ENCODE peak calls at places on chromosomes 6 and 20, in six cellular contexts. One of them, this sample, is unnamed.

GRCh38 chr6:119311514-119312142 is 37.9 kb downstream of the MAN1A1 start:
- DNase-seq in kidney: no peak
- DNase-seq in pancreas: no peak
- DNase-seq in IMR-90: no peak
- DNase-seq in GM23248: no peak
- DNase-seq in aorta: no peak
- DNase-seq in this sample: no peak

GRCh38 chr6:10425177-10425972 is 10.5 kb upstream of the TFAP2A start:
- DNase-seq in kidney: no peak
- DNase-seq in pancreas: no peak
- DNase-seq in IMR-90: no peak
- DNase-seq in GM23248: peak; percentile 50
- DNase-seq in aorta: no peak
- DNase-seq in this sample: no peak

GRCh38 chr6:11634948-11635347 is 97.4 kb downstream of the TMEM170B start:
- DNase-seq in kidney: no peak
- DNase-seq in pancreas: no peak
- DNase-seq in IMR-90: no peak
- DNase-seq in GM23248: no peak
- DNase-seq in aorta: no peak
- DNase-seq in this sample: no peak

GRCh38 chr6:152587473-152587872 is 49.7 kb downstream of the SYNE1 start:
- DNase-seq in kidney: no peak
- DNase-seq in pancreas: no peak
- DNase-seq in IMR-90: no peak
- DNase-seq in GM23248: no peak
- DNase-seq in aorta: no peak
- DNase-seq in this sample: no peak

GRCh38 chr6:82761674-82762345 is 303.8 kb downstream of the UBE3D start:
- DNase-seq in kidney: no peak
- DNase-seq in pancreas: no peak
- DNase-seq in IMR-90: no peak
- DNase-seq in GM23248: peak; percentile 24
- DNase-seq in aorta: no peak
- DNase-seq in this sample: no peak

GRCh38 chr6:4210619-4211419 is 75.4 kb upstream of the ECI2 start:
- DNase-seq in kidney: no peak
- DNase-seq in pancreas: no peak
- DNase-seq in IMR-90: peak; percentile 68
- DNase-seq in GM23248: peak; percentile 78
- DNase-seq in aorta: peak; percentile 78
- DNase-seq in this sample: peak; percentile 22

GRCh38 chr20:25048519-25048952 is 9.4 kb downstream of the ACSS1 start:
- DNase-seq in kidney: peak; percentile 59
- DNase-seq in pancreas: no peak
- DNase-seq in IMR-90: no peak
- DNase-seq in GM23248: no peak
- DNase-seq in aorta: peak; percentile 31
- DNase-seq in this sample: no peak

GRCh38 chr6:149153100-149153499 is 164.4 kb upstream of the TAB2 start:
- DNase-seq in kidney: no peak
- DNase-seq in pancreas: no peak
- DNase-seq in IMR-90: no peak
- DNase-seq in GM23248: no peak
- DNase-seq in aorta: no peak
- DNase-seq in this sample: no peak

GRCh38 chr6:111691345-111692225 is 85.9 kb upstream of the TRAF3IP2 start:
- DNase-seq in kidney: no peak
- DNase-seq in pancreas: no peak
- DNase-seq in IMR-90: no peak
- DNase-seq in GM23248: no peak
- DNase-seq in aorta: no peak
- DNase-seq in this sample: no peak

GRCh38 chr6:88520445-88520844 is 354.3 kb upstream of the CNR1 start:
- DNase-seq in kidney: no peak
- DNase-seq in pancreas: no peak
- DNase-seq in IMR-90: no peak
- DNase-seq in GM23248: no peak
- DNase-seq in aorta: no peak
- DNase-seq in this sample: no peak

GRCh38 chr6:43989556-43990248 is 137.6 kb downstream of the MRPL14 start:
- DNase-seq in kidney: peak; percentile 55
- DNase-seq in pancreas: no peak
- DNase-seq in IMR-90: no peak
- DNase-seq in GM23248: no peak
- DNase-seq in aorta: peak; percentile 72
- DNase-seq in this sample: no peak

GRCh38 chr6:140774080-140774505 is 1358.6 kb upstream of the GJE1 start:
- DNase-seq in kidney: no peak
- DNase-seq in pancreas: no peak
- DNase-seq in IMR-90: peak; percentile 91
- DNase-seq in GM23248: peak; percentile 86
- DNase-seq in aorta: no peak
- DNase-seq in this sample: no peak

GRCh38 chr6:32668226-32668747 is 1.8 kb upstream of the HLA-DQB1 start:
- DNase-seq in kidney: peak; percentile 75
- DNase-seq in pancreas: no peak
- DNase-seq in IMR-90: peak; percentile 19
- DNase-seq in GM23248: peak; percentile 24
- DNase-seq in aorta: no peak
- DNase-seq in this sample: no peak

GRCh38 chr6:119493980-119494379 is 144.4 kb upstream of the MAN1A1 start:
- DNase-seq in kidney: no peak
- DNase-seq in pancreas: no peak
- DNase-seq in IMR-90: no peak
- DNase-seq in GM23248: no peak
- DNase-seq in aorta: no peak
- DNase-seq in this sample: no peak

GRCh38 chr6:149212892-149213786 is 104.4 kb upstream of the TAB2 start:
- DNase-seq in kidney: no peak
- DNase-seq in pancreas: no peak
- DNase-seq in IMR-90: no peak
- DNase-seq in GM23248: peak; percentile 35
- DNase-seq in aorta: no peak
- DNase-seq in this sample: no peak

GRCh38 chr6:126267621-126268020 is 72.3 kb upstream of the CENPW start:
- DNase-seq in kidney: no peak
- DNase-seq in pancreas: no peak
- DNase-seq in IMR-90: no peak
- DNase-seq in GM23248: no peak
- DNase-seq in aorta: no peak
- DNase-seq in this sample: no peak

GRCh38 chr6:33927551-33927950 is 123.7 kb upstream of the MLN start:
- DNase-seq in kidney: no peak
- DNase-seq in pancreas: no peak
- DNase-seq in IMR-90: peak; percentile 72
- DNase-seq in GM23248: peak; percentile 98
- DNase-seq in aorta: no peak
- DNase-seq in this sample: no peak

GRCh38 chr6:142294681-142295080 is 7.1 kb upstream of the ADGRG6 start:
- DNase-seq in kidney: no peak
- DNase-seq in pancreas: no peak
- DNase-seq in IMR-90: no peak
- DNase-seq in GM23248: no peak
- DNase-seq in aorta: no peak
- DNase-seq in this sample: no peak

GRCh38 chr20:59646487-59646886 is 42.1 kb downstream of the PHACTR3 start:
- DNase-seq in kidney: no peak
- DNase-seq in pancreas: no peak
- DNase-seq in IMR-90: no peak
- DNase-seq in GM23248: no peak
- DNase-seq in aorta: no peak
- DNase-seq in this sample: peak; percentile 14

GRCh38 chr20:23237166-23237565 is 113.4 kb upstream of the NXT1 start:
- DNase-seq in kidney: no peak
- DNase-seq in pancreas: no peak
- DNase-seq in IMR-90: no peak
- DNase-seq in GM23248: no peak
- DNase-seq in aorta: no peak
- DNase-seq in this sample: no peak

GRCh38 chr6:149268146-149268545 is 49.4 kb upstream of the TAB2 start:
- DNase-seq in kidney: no peak
- DNase-seq in pancreas: no peak
- DNase-seq in IMR-90: no peak
- DNase-seq in GM23248: no peak
- DNase-seq in aorta: no peak
- DNase-seq in this sample: no peak

GRCh38 chr20:49701916-49702315 is 11.8 kb downstream of the B4GALT5 start:
- DNase-seq in kidney: no peak
- DNase-seq in pancreas: no peak
- DNase-seq in IMR-90: no peak
- DNase-seq in GM23248: no peak
- DNase-seq in aorta: no peak
- DNase-seq in this sample: no peak

GRCh38 chr20:60224914-60225313 is 266.7 kb downstream of the CDH26 start:
- DNase-seq in kidney: no peak
- DNase-seq in pancreas: no peak
- DNase-seq in IMR-90: no peak
- DNase-seq in GM23248: peak; percentile 47
- DNase-seq in aorta: no peak
- DNase-seq in this sample: no peak

GRCh38 chr6:114053791-114054190 is 82.8 kb upstream of the HDAC2 start:
- DNase-seq in kidney: no peak
- DNase-seq in pancreas: no peak
- DNase-seq in IMR-90: no peak
- DNase-seq in GM23248: no peak
- DNase-seq in aorta: no peak
- DNase-seq in this sample: no peak

GRCh38 chr6:157629220-157629619 is 193.8 kb upstream of the SNX9 start:
- DNase-seq in kidney: no peak
- DNase-seq in pancreas: no peak
- DNase-seq in IMR-90: peak; percentile 41
- DNase-seq in GM23248: no peak
- DNase-seq in aorta: no peak
- DNase-seq in this sample: no peak

GRCh38 chr6:67640462-67640861 is 994.6 kb upstream of the ADGRB3 start:
- DNase-seq in kidney: no peak
- DNase-seq in pancreas: no peak
- DNase-seq in IMR-90: peak; percentile 4
- DNase-seq in GM23248: no peak
- DNase-seq in aorta: no peak
- DNase-seq in this sample: no peak

GRCh38 chr20:23340524-23340923 is 10.1 kb upstream of the NXT1 start:
- DNase-seq in kidney: peak; percentile 74
- DNase-seq in pancreas: no peak
- DNase-seq in IMR-90: peak; percentile 69
- DNase-seq in GM23248: peak; percentile 76
- DNase-seq in aorta: peak; percentile 83
- DNase-seq in this sample: peak; percentile 64

GRCh38 chr20:56328861-56329260 is 29.9 kb upstream of the FAM210B start:
- DNase-seq in kidney: no peak
- DNase-seq in pancreas: no peak
- DNase-seq in IMR-90: peak; percentile 8
- DNase-seq in GM23248: peak; percentile 47
- DNase-seq in aorta: no peak
- DNase-seq in this sample: no peak

GRCh38 chr20:56324806-56325205 is 34.0 kb upstream of the FAM210B start:
- DNase-seq in kidney: no peak
- DNase-seq in pancreas: no peak
- DNase-seq in IMR-90: no peak
- DNase-seq in GM23248: no peak
- DNase-seq in aorta: no peak
- DNase-seq in this sample: no peak

GRCh38 chr20:56322661-56323060 is 36.1 kb upstream of the FAM210B start:
- DNase-seq in kidney: no peak
- DNase-seq in pancreas: no peak
- DNase-seq in IMR-90: no peak
- DNase-seq in GM23248: peak; percentile 1
- DNase-seq in aorta: no peak
- DNase-seq in this sample: no peak

GRCh38 chr20:56323656-56324055 is 35.1 kb upstream of the FAM210B start:
- DNase-seq in kidney: no peak
- DNase-seq in pancreas: no peak
- DNase-seq in IMR-90: no peak
- DNase-seq in GM23248: no peak
- DNase-seq in aorta: no peak
- DNase-seq in this sample: no peak
- H3K9me3 ChIP-seq in kidney: no peaks in the 10 kb centered on the region
- H3K9me3 ChIP-seq in pancreas: no peaks in the 10 kb centered on the region
- H3K9me3 ChIP-seq in IMR-90: no peaks in the 10 kb centered on the region
- H3K9me3 ChIP-seq in GM23248: no peaks in the 10 kb centered on the region
- H3K9me3 ChIP-seq in aorta: peaks cover 3% of the 10 kb centered on the region
- H3K9me3 ChIP-seq in this sample: no peaks in the 10 kb centered on the region

DNA sequence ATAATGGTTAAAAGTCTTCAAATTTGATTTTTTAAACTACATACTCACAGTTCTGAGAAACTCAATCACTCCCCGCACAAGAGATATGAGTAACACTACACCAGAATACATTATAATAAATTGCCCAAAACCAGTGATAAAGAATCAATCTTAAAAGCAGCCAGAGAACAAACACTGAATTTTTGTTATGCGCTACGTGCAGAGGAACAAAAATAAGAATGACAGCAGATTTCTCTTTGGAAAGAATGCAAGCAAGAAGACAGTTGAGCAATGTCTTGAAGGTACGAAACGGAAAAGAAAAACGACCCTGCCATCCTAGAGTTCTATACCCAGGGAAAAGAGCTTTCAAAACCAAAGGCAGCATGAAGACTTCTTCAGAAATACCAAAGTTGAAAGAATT is 216.7 kb downstream of the TTLL2 start:
- DNase-seq in kidney: no peak
- DNase-seq in pancreas: no peak
- DNase-seq in IMR-90: no peak
- DNase-seq in GM23248: no peak
- DNase-seq in aorta: no peak
- DNase-seq in this sample: no peak
- H3K27ac ChIP-seq in kidney: no peak overlapping the region
- H3K27ac ChIP-seq in pancreas: no peak overlapping the region
- H3K27ac ChIP-seq in IMR-90: no peak overlapping the region
- H3K27ac ChIP-seq in GM23248: no peak overlapping the region
- H3K27ac ChIP-seq in aorta: no peak overlapping the region
- H3K27ac ChIP-seq in this sample: no peak overlapping the region

DNA sequence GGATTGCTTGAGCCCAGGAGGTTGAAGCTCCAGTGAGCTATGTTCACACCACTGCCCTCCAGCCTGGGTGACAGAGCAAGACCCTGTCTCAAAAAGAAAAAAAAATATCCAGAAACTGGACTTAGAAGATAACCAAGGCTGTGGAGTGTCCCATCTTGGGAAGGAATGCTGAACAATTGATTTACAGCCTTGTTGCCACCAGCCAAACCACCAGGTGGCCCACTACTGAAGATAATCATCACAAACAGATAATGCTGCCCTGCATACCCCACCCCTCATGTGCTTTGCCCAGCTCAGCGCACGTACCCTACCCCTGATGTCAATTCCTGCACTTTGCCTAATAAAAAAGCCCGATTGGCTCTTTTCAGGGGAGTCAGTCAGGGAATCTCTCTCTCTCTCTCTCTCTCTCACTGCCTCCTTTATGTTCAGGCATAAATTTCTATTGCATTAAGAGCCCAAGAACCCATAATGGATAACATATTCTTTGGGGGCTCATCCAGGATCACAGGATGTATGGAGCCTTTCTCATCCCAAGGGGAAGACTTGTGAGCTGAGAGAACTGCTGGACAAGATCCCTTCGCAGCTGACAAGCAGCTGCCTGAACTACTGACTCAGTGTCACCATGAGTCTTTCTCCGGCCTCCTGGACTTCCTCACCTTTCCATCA is 166.4 kb downstream of the CD24 start:
- DNase-seq in kidney: no peak
- DNase-seq in pancreas: no peak
- DNase-seq in IMR-90: no peak
- DNase-seq in GM23248: peak; percentile 9
- DNase-seq in aorta: no peak
- DNase-seq in this sample: no peak
- H3K9me3 ChIP-seq in kidney: peaks cover 4% of the 10 kb centered on the region
- H3K9me3 ChIP-seq in pancreas: no peaks in the 10 kb centered on the region
- H3K9me3 ChIP-seq in IMR-90: peaks cover 7% of the 10 kb centered on the region
- H3K9me3 ChIP-seq in GM23248: no peaks in the 10 kb centered on the region
- H3K9me3 ChIP-seq in aorta: peaks cover 12% of the 10 kb centered on the region
- H3K9me3 ChIP-seq in this sample: peaks cover 13% of the 10 kb centered on the region

GRCh38 chr20:45944965-45945677 is 10.6 kb downstream of the PCIF1 start:
- DNase-seq in kidney: no peak
- DNase-seq in pancreas: peak; percentile 57
- DNase-seq in IMR-90: no peak
- DNase-seq in GM23248: no peak
- DNase-seq in aorta: no peak
- DNase-seq in this sample: no peak
- H3K27ac ChIP-seq in kidney: no peak overlapping the region
- H3K27ac ChIP-seq in pancreas: peak overlapping the region; percentile 77
- H3K27ac ChIP-seq in IMR-90: no peak overlapping the region
- H3K27ac ChIP-seq in GM23248: peak overlapping the region; percentile 56
- H3K27ac ChIP-seq in aorta: no peak overlapping the region
- H3K27ac ChIP-seq in this sample: no peak overlapping the region

This sample was measured in SJSA1.